ENCODE peak calls at places on chromosomes 6 and 20, in eight cellular contexts. A, D, K, I, F, W, P and S are unnamed samples.

GRCh38 chr6:88535296-88535695 is 369.1 kb upstream of the CNR1 start:
- DNase-seq in W (no peak), A (no peak), D (no peak), P (no peak), I (no peak), K (no peak), F (no peak), S (no peak)

GRCh38 chr20:62624325-62624690 is 18.0 kb upstream of the SLCO4A1 start:
- DNase-seq in D (no peak), I (no peak), F (no peak), K (no peak), A (no peak), W (no peak), P (no peak), S (no peak)

GRCh38 chr6:146090474-146090873 is 61.6 kb downstream of the GRM1 start:
- DNase-seq in D (no peak), K (no peak), P (no peak), W (peak; percentile 67), F (no peak), A (no peak), I (peak; percentile 0), S (no peak)

GRCh38 chr6:100856146-100856545 is 25.0 kb downstream of the ASCC3 start:
- DNase-seq in I (no peak), D (no peak), F (no peak), K (no peak), A (no peak), P (no peak), W (no peak), S (no peak)

GRCh38 chr20:37358366-37359150 is 12.6 kb downstream of the SRC start:
- DNase-seq in F (peak; percentile 71), K (no peak), I (no peak), D (peak; percentile 77), P (no peak), W (no peak), A (no peak), S (no peak)

GRCh38 chr6:41568585-41569384 is 22.6 kb downstream of the FOXP4 start:
- DNase-seq in W (no peak), F (no peak), D (no peak), A (no peak), P (no peak), I (peak; percentile 18), K (no peak), S (no peak)

GRCh38 chr6:66496659-66497058 is 789.6 kb upstream of the EYS start:
- DNase-seq in K (peak; percentile 39), A (no peak), I (no peak), F (no peak), P (no peak), W (no peak), D (peak; percentile 3), S (no peak)

GRCh38 chr20:14677455-14677854 is 340.0 kb upstream of the FLRT3 start:
- DNase-seq in A (no peak), W (no peak), K (no peak), I (no peak), F (no peak), D (no peak), P (no peak), S (no peak)

GRCh38 chr6:40552926-40553325 is 34.2 kb downstream of the LRFN2 start:
- DNase-seq in P (no peak), I (no peak), W (no peak), F (no peak), D (no peak), K (no peak), A (no peak), S (no peak)

GRCh38 chr6:144897441-144897921 is 612.3 kb downstream of the UTRN start:
- DNase-seq in A (peak; percentile 28), I (peak; percentile 93), D (peak; percentile 63), K (peak; percentile 62), W (peak; percentile 33), P (no peak), F (peak; percentile 13), S (no peak)

GRCh38 chr6:130376921-130377320 is 11.1 kb downstream of the TMEM200A start:
- DNase-seq in K (peak; percentile 41), W (no peak), A (no peak), P (no peak), I (peak; percentile 28), D (no peak), F (no peak), S (no peak)

GRCh38 chr6:119445666-119446622 is 96.4 kb upstream of the MAN1A1 start:
- DNase-seq in I (peak; percentile 81), K (peak; percentile 95), A (no peak), P (no peak), D (peak; percentile 51), W (peak; percentile 71), F (no peak), S (no peak)

GRCh38 chr20:10368702-10369041 is 65.3 kb downstream of the MKKS start:
- DNase-seq in K (no peak), P (no peak), D (no peak), W (no peak), A (no peak), F (no peak), I (no peak), S (no peak)

GRCh38 chr6:93017626-93018025 is 401.7 kb downstream of the EPHA7 start:
- DNase-seq in W (no peak), K (no peak), P (no peak), D (no peak), I (no peak), A (no peak), F (no peak), S (no peak)

GRCh38 chr6:93021235-93021909 is 398.0 kb downstream of the EPHA7 start:
- DNase-seq in A (no peak), F (no peak), P (no peak), K (no peak), I (no peak), W (no peak), D (no peak), S (peak; percentile 21)

GRCh38 chr6:93013054-93013453 is 406.3 kb downstream of the EPHA7 start:
- DNase-seq in A (no peak), F (no peak), K (no peak), I (no peak), P (no peak), W (no peak), D (no peak), S (no peak)

DNA sequence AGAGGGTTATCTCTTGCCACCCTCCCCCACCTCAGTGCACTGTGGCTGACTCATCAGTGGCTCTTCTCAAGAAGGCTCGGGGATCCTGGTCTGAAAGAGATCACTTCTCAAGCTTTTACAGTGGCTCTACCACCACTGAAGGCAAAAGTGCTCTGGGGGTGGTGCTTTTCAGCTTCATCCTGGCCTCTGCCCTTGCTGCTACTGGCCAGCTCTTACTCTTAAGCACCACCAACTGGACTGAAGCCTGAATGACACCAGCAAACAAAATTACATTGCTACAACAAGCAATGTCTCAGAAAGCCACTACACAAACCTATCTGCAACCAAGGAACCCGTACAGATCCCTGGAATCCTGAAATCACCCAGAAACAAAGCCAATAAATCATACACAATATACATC is 402.1 kb downstream of the EPHA7 start:
- DNase-seq in F (no peak), A (no peak), I (no peak), W (no peak), D (no peak), P (no peak), K (peak; percentile 42), S (peak; percentile 17)
- TF ChIP-seq CTCF in F (no peak), A (no peak), I (no peak), W (peak; percentile 1), D (no peak), P (no peak), K (peak; percentile 44), S (no peak)

DNA sequence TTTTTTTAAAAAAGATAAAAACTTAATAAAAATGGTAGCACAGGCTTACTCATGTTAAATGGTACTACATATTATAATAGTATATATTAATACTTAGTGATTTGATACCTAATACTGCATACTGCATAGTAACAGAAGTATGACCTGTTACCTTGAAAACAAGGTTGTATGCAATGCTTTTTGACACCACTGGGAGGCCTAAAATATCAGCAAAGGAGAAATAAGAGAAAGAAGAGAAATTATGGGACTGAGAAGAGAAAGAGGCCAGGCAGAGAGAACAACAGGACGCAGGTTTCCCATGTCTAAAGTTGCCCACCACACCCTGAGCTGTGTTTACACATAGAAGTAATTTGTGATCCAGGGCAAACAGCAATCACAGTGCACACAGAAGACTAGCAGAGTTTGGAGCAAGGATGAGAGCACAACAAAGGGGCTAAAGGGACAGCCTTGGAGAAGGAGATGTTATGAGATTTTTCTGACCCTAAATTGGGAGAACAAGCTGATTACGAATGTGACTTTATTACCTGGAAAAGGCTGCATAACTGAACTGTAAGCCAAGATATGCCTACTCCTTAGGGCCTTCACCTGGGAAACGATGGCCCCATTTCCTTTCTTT is 73.2 kb downstream of the ROS1 start:
- DNase-seq in W (peak; percentile 11), I (peak; percentile 54), D (peak; percentile 13), F (no peak), A (peak; percentile 20), K (peak; percentile 64), P (no peak), S (no peak)
- TF ChIP-seq CTCF in W (peak; percentile 54), I (peak; percentile 66), D (peak; percentile 71), F (peak; percentile 55), A (peak; percentile 53), K (peak; percentile 66), P (no peak), S (peak; percentile 70)

GRCh38 chr20:6824401-6824800 is 56.9 kb downstream of the BMP2 start:
- DNase-seq in D (no peak), A (no peak), K (no peak), I (peak; percentile 1), P (no peak), W (no peak), F (no peak), S (no peak)

GRCh38 chr20:6818033-6818808 is 50.7 kb downstream of the BMP2 start:
- DNase-seq in W (no peak), I (peak; percentile 22), P (no peak), K (peak; percentile 44), A (no peak), D (no peak), F (no peak), S (no peak)

GRCh38 chr20:6814945-6815344 is 47.5 kb downstream of the BMP2 start:
- DNase-seq in W (no peak), D (no peak), P (no peak), A (no peak), K (no peak), F (no peak), I (no peak), S (no peak)

GRCh38 chr20:6819599-6819998 is 52.1 kb downstream of the BMP2 start:
- DNase-seq in D (no peak), I (peak; percentile 25), K (peak; percentile 35), A (peak; percentile 29), F (no peak), P (no peak), W (no peak), S (no peak)
- TF ChIP-seq CTCF in D (peak; percentile 66), I (peak; percentile 16), K (peak; percentile 55), A (peak; percentile 40), F (peak; percentile 10), P (no peak), W (peak; percentile 22), S (no peak)

GRCh38 chr6:1438471-1438881 is 49.1 kb downstream of the FOXF2 start:
- DNase-seq in I (no peak), D (no peak), W (no peak), K (no peak), P (no peak), F (no peak), A (no peak), S (no peak)

GRCh38 chr6:1437553-1438406 is 48.4 kb downstream of the FOXF2 start:
- DNase-seq in F (no peak), W (no peak), D (no peak), A (no peak), I (no peak), K (no peak), P (no peak), S (no peak)

GRCh38 chr6:1439349-1439748 is 50.0 kb downstream of the FOXF2 start:
- DNase-seq in W (no peak), A (no peak), P (no peak), F (no peak), D (no peak), I (peak; percentile 21), K (no peak), S (no peak)

GRCh38 chr6:1436334-1437306 is 47.2 kb downstream of the FOXF2 start:
- DNase-seq in A (peak; percentile 62), K (peak; percentile 86), P (peak; percentile 22), W (peak; percentile 59), F (peak; percentile 9), D (peak; percentile 32), I (peak; percentile 78), S (no peak)
- TF ChIP-seq CTCF in A (peak; percentile 60), K (peak; percentile 85), P (peak; percentile 86), W (peak; percentile 80), F (peak; percentile 77), D (peak; percentile 85), I (peak; percentile 76), S (peak; percentile 80)